ENCODE peak calls at places on chromosome 15, in ten cellular contexts. One of them, this sample, is unnamed.

GRCh38 chr15:64452988-64453688 is 7.2 kb upstream of the ZNF609 start:
- DNase-seq in kidney epithelial cell: no peak
- DNase-seq in fibroblast of lung: peak
- DNase-seq in lower leg skin: no peak
- DNase-seq in tibial nerve: no peak
- DNase-seq in body of pancreas: peak
- DNase-seq in tibial artery: no peak
- DNase-seq in bronchial epithelial cell: no peak
- DNase-seq in AG10803: peak
- DNase-seq in heart right ventricle: peak
- DNase-seq in this sample: peak

GRCh38 chr15:65312400-65312916 is 8.0 kb downstream of the RNU5B-1 start:
- DNase-seq in fibroblast of lung: peak
- DNase-seq in AG10803: no peak
- DNase-seq in body of pancreas: no peak
- DNase-seq in lower leg skin: no peak
- DNase-seq in tibial artery: no peak
- DNase-seq in heart right ventricle: peak
- DNase-seq in tibial nerve: peak
- DNase-seq in kidney epithelial cell: no peak
- DNase-seq in bronchial epithelial cell: no peak
- DNase-seq in this sample: peak

GRCh38 chr15:87916208-87916607 is 340.3 kb downstream of the NTRK3 start:
- DNase-seq in fibroblast of lung: no peak
- DNase-seq in lower leg skin: no peak
- DNase-seq in heart right ventricle: no peak
- DNase-seq in kidney epithelial cell: no peak
- DNase-seq in bronchial epithelial cell: no peak
- DNase-seq in tibial nerve: no peak
- DNase-seq in body of pancreas: no peak
- DNase-seq in AG10803: no peak
- DNase-seq in tibial artery: no peak
- DNase-seq in this sample: no peak

GRCh38 chr15:81781316-81781868 is 264.4 kb downstream of the MEX3B start:
- DNase-seq in kidney epithelial cell: no peak
- DNase-seq in tibial artery: no peak
- DNase-seq in heart right ventricle: no peak
- DNase-seq in fibroblast of lung: no peak
- DNase-seq in body of pancreas: no peak
- DNase-seq in bronchial epithelial cell: no peak
- DNase-seq in lower leg skin: no peak
- DNase-seq in tibial nerve: no peak
- DNase-seq in AG10803: no peak
- DNase-seq in this sample: no peak

GRCh38 chr15:77391372-77391951 is 28.4 kb downstream of the PEAK1 start:
- DNase-seq in AG10803: no peak
- DNase-seq in fibroblast of lung: no peak
- DNase-seq in tibial nerve: no peak
- DNase-seq in bronchial epithelial cell: no peak
- DNase-seq in heart right ventricle: no peak
- DNase-seq in lower leg skin: no peak
- DNase-seq in body of pancreas: no peak
- DNase-seq in kidney epithelial cell: no peak
- DNase-seq in tibial artery: no peak
- DNase-seq in this sample: no peak

GRCh38 chr15:72011291-72011940 is 106.5 kb downstream of the MYO9A start:
- DNase-seq in kidney epithelial cell: no peak
- DNase-seq in lower leg skin: no peak
- DNase-seq in tibial nerve: no peak
- DNase-seq in heart right ventricle: no peak
- DNase-seq in AG10803: no peak
- DNase-seq in fibroblast of lung: no peak
- DNase-seq in body of pancreas: no peak
- DNase-seq in bronchial epithelial cell: no peak
- DNase-seq in tibial artery: no peak
- DNase-seq in this sample: no peak

GRCh38 chr15:39589815-39590644 is 9.2 kb downstream of the THBS1 start:
- DNase-seq in body of pancreas: no peak
- DNase-seq in fibroblast of lung: peak
- DNase-seq in AG10803: peak
- DNase-seq in tibial artery: no peak
- DNase-seq in lower leg skin: no peak
- DNase-seq in kidney epithelial cell: no peak
- DNase-seq in heart right ventricle: no peak
- DNase-seq in bronchial epithelial cell: no peak
- DNase-seq in tibial nerve: no peak
- DNase-seq in this sample: peak

GRCh38 chr15:25401511-25401910 is 37.3 kb downstream of the UBE3A start:
- DNase-seq in body of pancreas: no peak
- DNase-seq in heart right ventricle: no peak
- DNase-seq in kidney epithelial cell: no peak
- DNase-seq in tibial nerve: no peak
- DNase-seq in fibroblast of lung: no peak
- DNase-seq in AG10803: no peak
- DNase-seq in tibial artery: no peak
- DNase-seq in bronchial epithelial cell: no peak
- DNase-seq in lower leg skin: no peak
- DNase-seq in this sample: no peak

GRCh38 chr15:83843511-83843910 is 189.6 kb downstream of the ADAMTSL3 start:
- DNase-seq in heart right ventricle: peak
- DNase-seq in lower leg skin: no peak
- DNase-seq in AG10803: peak
- DNase-seq in fibroblast of lung: peak
- DNase-seq in kidney epithelial cell: no peak
- DNase-seq in bronchial epithelial cell: no peak
- DNase-seq in tibial artery: no peak
- DNase-seq in body of pancreas: no peak
- DNase-seq in tibial nerve: no peak
- DNase-seq in this sample: no peak

GRCh38 chr15:101188517-101189340 is 63.1 kb downstream of the CHSY1 start:
- DNase-seq in bronchial epithelial cell: peak
- DNase-seq in AG10803: peak
- DNase-seq in heart right ventricle: no peak
- DNase-seq in tibial artery: no peak
- DNase-seq in tibial nerve: no peak
- DNase-seq in kidney epithelial cell: no peak
- DNase-seq in body of pancreas: no peak
- DNase-seq in fibroblast of lung: peak
- DNase-seq in lower leg skin: no peak
- DNase-seq in this sample: peak
- H3K4me3 ChIP-seq in bronchial epithelial cell: peak
- H3K4me3 ChIP-seq in AG10803: peak
- H3K4me3 ChIP-seq in heart right ventricle: peak
- H3K4me3 ChIP-seq in tibial artery: peak
- H3K4me3 ChIP-seq in tibial nerve: no peak
- H3K4me3 ChIP-seq in kidney epithelial cell: peak
- H3K4me3 ChIP-seq in body of pancreas: no peak
- H3K4me3 ChIP-seq in fibroblast of lung: peak
- H3K4me3 ChIP-seq in lower leg skin: no peak
- H3K4me3 ChIP-seq in this sample: peak

GRCh38 chr15:98727115-98728040 is 79.0 kb downstream of the IGF1R start:
- DNase-seq in tibial artery: peak
- DNase-seq in tibial nerve: peak
- DNase-seq in bronchial epithelial cell: peak
- DNase-seq in AG10803: peak
- DNase-seq in kidney epithelial cell: peak
- DNase-seq in heart right ventricle: peak
- DNase-seq in body of pancreas: peak
- DNase-seq in lower leg skin: peak
- DNase-seq in fibroblast of lung: peak
- DNase-seq in this sample: peak

GRCh38 chr15:98729446-98730042 is 81.2 kb downstream of the IGF1R start:
- DNase-seq in fibroblast of lung: no peak
- DNase-seq in AG10803: peak
- DNase-seq in lower leg skin: no peak
- DNase-seq in heart right ventricle: no peak
- DNase-seq in kidney epithelial cell: no peak
- DNase-seq in tibial nerve: no peak
- DNase-seq in body of pancreas: peak
- DNase-seq in bronchial epithelial cell: no peak
- DNase-seq in tibial artery: no peak
- DNase-seq in this sample: no peak

GRCh38 chr15:98725874-98726273 is 77.5 kb downstream of the IGF1R start:
- DNase-seq in tibial artery: no peak
- DNase-seq in kidney epithelial cell: no peak
- DNase-seq in fibroblast of lung: no peak
- DNase-seq in bronchial epithelial cell: peak
- DNase-seq in AG10803: no peak
- DNase-seq in tibial nerve: no peak
- DNase-seq in body of pancreas: no peak
- DNase-seq in heart right ventricle: no peak
- DNase-seq in lower leg skin: no peak
- DNase-seq in this sample: no peak

GRCh38 chr15:98728811-98729160 is 80.4 kb downstream of the IGF1R start:
- DNase-seq in bronchial epithelial cell: no peak
- DNase-seq in tibial artery: no peak
- DNase-seq in tibial nerve: no peak
- DNase-seq in heart right ventricle: no peak
- DNase-seq in fibroblast of lung: no peak
- DNase-seq in AG10803: no peak
- DNase-seq in kidney epithelial cell: no peak
- DNase-seq in lower leg skin: no peak
- DNase-seq in body of pancreas: no peak
- DNase-seq in this sample: no peak

DNA sequence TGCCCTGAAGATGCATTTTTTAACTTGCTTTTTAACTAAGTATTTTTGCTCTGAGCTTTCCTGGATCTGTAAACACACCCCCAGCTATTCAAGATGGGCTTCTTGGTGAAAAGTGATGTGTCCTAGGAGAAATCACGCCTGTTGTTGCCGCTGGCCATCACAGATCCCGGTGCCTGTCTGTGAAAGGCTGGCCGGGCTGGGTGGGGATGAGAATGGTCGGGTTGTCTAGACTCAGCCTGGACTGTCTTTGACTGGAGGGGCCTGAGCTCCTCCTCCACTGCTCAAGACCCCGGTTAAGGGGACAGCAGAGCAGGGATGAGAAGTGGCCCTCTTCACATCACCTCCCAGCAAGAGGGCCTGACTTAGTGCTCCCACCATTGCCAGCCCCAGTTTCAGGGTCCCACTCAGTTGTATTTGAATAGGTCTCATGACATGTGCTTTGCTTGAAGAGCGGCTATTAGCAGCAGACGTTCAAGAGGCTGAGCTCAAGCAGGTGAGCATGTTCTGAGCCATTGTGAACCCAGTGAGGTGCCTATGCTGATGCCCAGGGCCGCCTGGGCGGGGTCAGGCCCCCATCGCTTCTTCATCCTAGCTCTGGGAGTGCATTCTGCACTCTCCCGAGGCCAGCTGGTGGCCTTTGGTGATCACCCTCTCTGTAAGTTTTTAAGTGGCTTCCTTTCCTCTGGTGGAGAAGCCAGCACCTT is 79.9 kb downstream of the IGF1R start:
- DNase-seq in bronchial epithelial cell: no peak
- DNase-seq in lower leg skin: no peak
- DNase-seq in heart right ventricle: no peak
- DNase-seq in body of pancreas: no peak
- DNase-seq in AG10803: no peak
- DNase-seq in fibroblast of lung: no peak
- DNase-seq in kidney epithelial cell: no peak
- DNase-seq in tibial nerve: no peak
- DNase-seq in tibial artery: no peak
- DNase-seq in this sample: no peak
- H3K4me3 ChIP-seq in bronchial epithelial cell: no peak
- H3K4me3 ChIP-seq in lower leg skin: no peak
- H3K4me3 ChIP-seq in heart right ventricle: peak
- H3K4me3 ChIP-seq in body of pancreas: no peak
- H3K4me3 ChIP-seq in AG10803: peak
- H3K4me3 ChIP-seq in fibroblast of lung: no peak
- H3K4me3 ChIP-seq in kidney epithelial cell: no peak
- H3K4me3 ChIP-seq in tibial nerve: peak
- H3K4me3 ChIP-seq in tibial artery: no peak
- H3K4me3 ChIP-seq in this sample: no peak

DNA sequence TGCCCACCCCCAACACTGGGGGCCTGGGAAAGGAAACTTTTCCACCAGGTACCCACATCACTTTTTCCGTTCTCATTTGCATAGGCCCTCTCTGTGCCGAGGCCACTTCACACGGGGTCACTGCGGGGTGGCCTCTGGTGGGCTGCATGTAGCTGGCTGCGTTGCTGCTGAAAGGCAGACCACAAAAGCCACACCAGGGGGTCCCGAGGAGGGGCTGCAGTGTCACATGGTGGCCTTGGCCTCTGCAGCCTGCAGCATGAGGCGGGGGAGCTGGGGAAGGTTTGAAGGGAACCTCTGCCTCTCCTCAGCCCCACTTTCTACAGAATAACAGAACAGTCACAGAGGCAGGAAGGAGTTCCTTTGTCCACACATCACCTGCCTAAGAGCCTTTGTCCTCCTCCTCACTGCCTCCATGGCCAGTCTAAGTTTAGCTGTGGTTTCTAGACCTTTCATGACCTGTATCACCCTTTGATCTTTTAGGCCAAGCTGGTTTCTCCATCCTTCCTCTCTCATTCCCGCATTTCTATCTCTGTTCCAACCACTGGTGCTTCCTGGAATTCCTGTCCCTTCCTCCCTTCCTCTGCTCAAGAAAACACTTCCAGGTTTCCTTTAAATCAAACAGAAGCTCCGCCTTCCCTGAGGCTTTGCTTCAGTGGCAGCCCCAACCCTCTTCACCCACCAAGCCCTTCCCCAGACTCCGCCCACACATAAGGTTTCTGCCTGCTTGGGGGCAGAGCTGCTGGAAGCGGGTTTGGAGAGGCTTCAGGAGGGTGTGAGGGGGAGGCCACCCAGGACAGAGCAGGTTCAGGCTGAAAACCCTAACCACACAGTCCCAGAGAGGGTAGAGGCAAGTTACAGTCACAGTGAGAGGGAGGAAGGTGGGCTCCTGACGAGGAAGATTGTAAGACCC is 150.7 kb upstream of the TLE3 start:
- DNase-seq in bronchial epithelial cell: no peak
- DNase-seq in tibial nerve: no peak
- DNase-seq in fibroblast of lung: no peak
- DNase-seq in body of pancreas: no peak
- DNase-seq in kidney epithelial cell: no peak
- DNase-seq in heart right ventricle: no peak
- DNase-seq in tibial artery: no peak
- DNase-seq in lower leg skin: peak
- DNase-seq in AG10803: no peak
- DNase-seq in this sample: no peak
- H3K4me3 ChIP-seq in bronchial epithelial cell: no peak
- H3K4me3 ChIP-seq in tibial nerve: no peak
- H3K4me3 ChIP-seq in fibroblast of lung: no peak
- H3K4me3 ChIP-seq in body of pancreas: no peak
- H3K4me3 ChIP-seq in kidney epithelial cell: no peak
- H3K4me3 ChIP-seq in heart right ventricle: no peak
- H3K4me3 ChIP-seq in tibial artery: no peak
- H3K4me3 ChIP-seq in lower leg skin: no peak
- H3K4me3 ChIP-seq in AG10803: no peak
- H3K4me3 ChIP-seq in this sample: no peak

DNA sequence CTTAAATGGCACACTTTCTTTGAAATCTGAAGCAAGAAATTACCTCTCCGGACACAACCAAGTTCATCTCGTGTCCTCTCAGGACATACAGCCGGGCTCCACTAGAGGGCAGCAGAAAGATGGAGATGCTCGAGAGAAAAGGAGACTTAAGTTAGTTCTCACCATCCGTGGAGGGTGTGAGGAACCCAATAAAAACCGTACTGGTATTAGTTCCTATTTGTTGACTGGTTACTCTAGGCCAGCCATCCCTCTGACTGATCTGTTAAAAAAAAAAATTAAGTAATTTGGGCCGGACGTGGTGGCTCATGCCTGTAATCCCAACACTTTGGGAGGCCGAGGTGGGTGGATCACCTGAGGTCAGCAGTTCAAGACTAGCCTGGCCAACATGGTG is 7.9 kb upstream of the CYP11A1 start:
- DNase-seq in AG10803: peak
- DNase-seq in heart right ventricle: peak
- DNase-seq in lower leg skin: peak
- DNase-seq in fibroblast of lung: peak
- DNase-seq in tibial nerve: peak
- DNase-seq in kidney epithelial cell: no peak
- DNase-seq in body of pancreas: peak
- DNase-seq in bronchial epithelial cell: peak
- DNase-seq in tibial artery: peak
- DNase-seq in this sample: peak
- H3K4me3 ChIP-seq in AG10803: no peak
- H3K4me3 ChIP-seq in heart right ventricle: no peak
- H3K4me3 ChIP-seq in lower leg skin: no peak
- H3K4me3 ChIP-seq in fibroblast of lung: no peak
- H3K4me3 ChIP-seq in tibial nerve: no peak
- H3K4me3 ChIP-seq in kidney epithelial cell: no peak
- H3K4me3 ChIP-seq in body of pancreas: no peak
- H3K4me3 ChIP-seq in bronchial epithelial cell: no peak
- H3K4me3 ChIP-seq in tibial artery: no peak
- H3K4me3 ChIP-seq in this sample: no peak

This sample was measured in fibroblast of villous mesenchyme.